ENCODE peak calls at places on chromosomes 16 and 17, in nine cellular contexts. E is GM19239; B is ovary; L is Jurkat, Clone E6-1; H is colonic mucosa; P is tibial artery; W is kidney epithelial cell; F is activated CD8-positive, alpha-beta memory T cell treated with anti-CD3 and anti-CD28 coated beads for 24 hours; A is GM23248. V is an unnamed sample.

GRCh38 chr17:56358651-56359050 is 205.4 kb downstream of the ANKFN1 start:
- DNase-seq in B (no peak), W (no peak), A (no peak), E (no peak), H (no peak), F (no peak), P (no peak), L (no peak), V (no peak)

GRCh38 chr16:57570301-57571070 is 28.0 kb downstream of the ADGRG5 start:
- DNase-seq in A (no peak), E (no peak), B (no peak), P (no peak), L (no peak), F (peak; percentile 45), H (no peak), W (no peak), V (no peak)

GRCh38 chr17:32894245-32894644 is 17.3 kb upstream of the MYO1D start:
- DNase-seq in B (no peak), F (no peak), E (no peak), H (peak; percentile 11), P (no peak), L (no peak), W (no peak), A (peak; percentile 55), V (no peak)

GRCh38 chr17:34827008-34827407 is 134.3 kb downstream of the CCT6B start:
- DNase-seq in F (no peak), A (no peak), H (peak; percentile 22), L (no peak), E (no peak), W (no peak), B (no peak), P (no peak), V (no peak)

GRCh38 chr17:3208484-3208883 is 1.0 kb downstream of the OR1A1 start:
- DNase-seq in W (no peak), B (no peak), P (no peak), L (no peak), E (no peak), F (no peak), A (no peak), H (no peak), V (no peak)

GRCh38 chr16:3321802-3322201 is 16.5 kb downstream of the ZNF75A start:
- DNase-seq in W (no peak), L (no peak), A (no peak), H (no peak), F (no peak), E (no peak), P (no peak), B (no peak), V (no peak)

GRCh38 chr16:87416826-87417471 is 24.8 kb downstream of the MAP1LC3B start:
- DNase-seq in E (no peak), W (no peak), B (no peak), L (peak; percentile 33), A (peak; percentile 75), F (no peak), P (peak; percentile 64), H (peak; percentile 43), V (no peak)

GRCh38 chr16:30491744-30492308 is 19.3 kb downstream of the ITGAL start:
- DNase-seq in B (no peak), H (no peak), P (no peak), L (no peak), A (peak; percentile 75), E (no peak), F (no peak), W (peak; percentile 77), V (peak; percentile 26)

GRCh38 chr17:58267347-58268324 is 13.1 kb downstream of the MPO start:
- DNase-seq in W (no peak), H (no peak), P (no peak), E (no peak), L (no peak), B (no peak), F (peak; percentile 45), A (no peak), V (no peak)

GRCh38 chr17:7713782-7714181 is 3.8 kb upstream of the DNAH2 start:
- DNase-seq in F (no peak), P (no peak), W (no peak), A (no peak), E (no peak), H (no peak), B (no peak), L (peak; percentile 42), V (peak; percentile 67)

GRCh38 chr17:79361221-79361734 is 249.6 kb downstream of the RBFOX3 start:
- DNase-seq in W (no peak), P (no peak), H (no peak), L (no peak), F (no peak), E (no peak), A (no peak), B (no peak), V (no peak)

GRCh38 chr17:55267777-55268648 is 3.3 kb downstream of the HLF start:
- DNase-seq in B (no peak), A (no peak), L (no peak), W (no peak), E (no peak), H (no peak), F (no peak), P (no peak), V (no peak)

GRCh38 chr16:30948087-30948955 is 547 bp upstream of the ORAI3 start:
- DNase-seq in P (peak; percentile 94), B (peak; percentile 97), A (peak; percentile 98), H (peak; percentile 89), L (no peak), F (peak; percentile 64), E (no peak), W (peak; percentile 96), V (no peak)